ENCODE peak calls at places on chromosome 20, in four cellular contexts. O is CD8-positive, alpha-beta T cell; H is stimulated activated CD8-positive, alpha-beta memory T cell treated with anti-CD3 and anti-CD28 coated beads, Interleukin-12 subunit alpha, Interleukin-12 subunit beta, amount 100 ng/mL, for 1 hour; N is EL. Q is an unnamed sample.

GRCh38 chr20:14193885-14194284 is 143.5 kb downstream of the FLRT3 start:
- DNase-seq in H (no peak), O (no peak), N (no peak), Q (no peak)

GRCh38 chr20:62776692-62777527 is 19.4 kb upstream of the MRGBP start:
- DNase-seq in H (no peak), O (no peak), N (peak; percentile 65), Q (peak; percentile 48)

GRCh38 chr20:45128066-45128465 is 3.8 kb upstream of the WFDC12 start:
- DNase-seq in N (no peak), H (no peak), O (no peak), Q (no peak)

GRCh38 chr20:49507741-49508434 is 25.4 kb upstream of the KCNB1 start:
- DNase-seq in H (no peak), O (no peak), N (no peak), Q (no peak)

GRCh38 chr20:33815671-33816070 is 4.5 kb downstream of the CHMP4B start:
- DNase-seq in H (no peak), O (no peak), N (no peak), Q (no peak)

GRCh38 chr20:63854766-63855362 is 6.4 kb upstream of the ABHD16B start:
- DNase-seq in H (no peak), O (no peak), N (no peak), Q (no peak)

GRCh38 chr20:38665094-38665493 is 59.2 kb upstream of the SLC32A1 start:
- DNase-seq in O (no peak), H (no peak), N (no peak), Q (no peak)

GRCh38 chr20:21663465-21663864 is 42.0 kb upstream of the PAX1 start:
- DNase-seq in H (no peak), O (no peak), N (no peak), Q (no peak)

GRCh38 chr20:59749293-59749680 is 144.9 kb downstream of the PHACTR3 start:
- DNase-seq in H (no peak), N (peak; percentile 68), O (no peak), Q (no peak)

GRCh38 chr20:23234311-23235078 is 116.1 kb upstream of the NXT1 start:
- DNase-seq in H (no peak), O (no peak), N (no peak), Q (no peak)

GRCh38 chr20:50245561-50246366 is 55.1 kb downstream of the CEBPB start:
- DNase-seq in N (peak; percentile 79), H (no peak), O (no peak), Q (no peak)

GRCh38 chr20:35947489-35947888 is 6.8 kb downstream of the SCAND1 start:
- DNase-seq in H (no peak), O (no peak), N (peak; percentile 20), Q (peak; percentile 7)

GRCh38 chr20:62131560-62132320 is 9.5 kb downstream of the LSM14B start:
- DNase-seq in N (no peak), O (no peak), H (no peak), Q (no peak)

GRCh38 chr20:35887393-35888064 is 66.8 kb downstream of the SCAND1 start:
- DNase-seq in N (no peak), H (no peak), O (no peak), Q (no peak)

GRCh38 chr20:44302026-44302669 is 8.9 kb downstream of the FITM2 start:
- DNase-seq in O (no peak), H (no peak), N (no peak), Q (no peak)

GRCh38 chr20:46743088-46743487 is 33.6 kb downstream of the SLC2A10 start:
- DNase-seq in N (no peak), O (no peak), H (no peak), Q (no peak)

GRCh38 chr20:2292711-2293110 is 3.1 kb upstream of the TGM3 start:
- DNase-seq in H (no peak), N (no peak), O (no peak), Q (no peak)

GRCh38 chr20:31587545-31588389 is 17.3 kb upstream of the ID1 start:
- DNase-seq in N (peak; percentile 46), O (no peak), H (no peak), Q (no peak)

GRCh38 chr20:14992961-14993360 is 655.5 kb upstream of the FLRT3 start:
- DNase-seq in N (peak; percentile 16), H (no peak), O (no peak), Q (no peak)

Q was measured in CD4-positive, alpha-beta T cell.